ENCODE peak calls at places on chromosomes 3 and 15, in five cellular contexts. J, R, A, Y and Z are unnamed samples.

GRCh38 chr3:9349321-9350117 is 13.3 kb upstream of the THUMPD3 start:
- DNase-seq in J (no peak), R (no peak), A (no peak), Y (peak; percentile 87), Z (no peak)

GRCh38 chr3:184645304-184645703 is 66.6 kb downstream of the MAGEF1 start:
- DNase-seq in J (no peak), R (no peak), A (no peak), Y (peak; percentile 2), Z (no peak)

GRCh38 chr3:58973796-58974195 is 76.0 kb downstream of the CFAP20DC start:
- DNase-seq in J (no peak), R (no peak), A (no peak), Y (no peak), Z (no peak)

GRCh38 chr3:43288366-43288765 is 2.0 kb downstream of the SNRK start:
- DNase-seq in J (no peak), R (no peak), A (peak; percentile 52), Y (no peak), Z (no peak)

GRCh38 chr15:61762682-61763081 is 297.6 kb downstream of the VPS13C start:
- DNase-seq in J (no peak), R (no peak), A (no peak), Y (no peak), Z (no peak)

GRCh38 chr3:180705619-180706018 is 26.3 kb upstream of the CCDC39 start:
- DNase-seq in J (no peak), R (no peak), A (no peak), Y (no peak), Z (no peak)

GRCh38 chr3:152595975-152596832 is 238.7 kb upstream of the P2RY1 start:
- DNase-seq in J (no peak), R (peak; percentile 35), A (peak; percentile 46), Y (no peak), Z (no peak)

GRCh38 chr3:197801801-197802504 is 10.9 kb downstream of the LRCH3 start:
- DNase-seq in J (no peak), R (no peak), A (peak; percentile 39), Y (no peak), Z (no peak)

GRCh38 chr3:197417896-197418618 is 119.6 kb upstream of the DLG1 start:
- DNase-seq in J (no peak), R (no peak), A (no peak), Y (no peak), Z (peak; percentile 31)